ENCODE peak calls at places on chromosomes 13 and 19, in seven cellular contexts. G is ELR; J is NCI-H2029; X is psoas muscle; Y is CD8-positive, alpha-beta memory T cell; L is A172; F is NCI-H69. Z is an unnamed sample.

GRCh38 chr13:33782631-33783030 is 35.3 kb upstream of the RFC3 start:
- DNase-seq in G (no peak), J (no peak), X (no peak), Y (no peak), L (no peak), F (peak), Z (no peak)

GRCh38 chr13:76939215-76939614 is 9.1 kb upstream of the ACOD1 start:
- DNase-seq in G (peak), J (no peak), X (no peak), Y (no peak), L (no peak), F (no peak), Z (no peak)

GRCh38 chr13:97200081-97200942 is 21.8 kb upstream of the MBNL2 start:
- DNase-seq in G (no peak), J (no peak), X (no peak), Y (no peak), L (no peak), F (no peak), Z (no peak)

GRCh38 chr13:109715902-109716301 is 70.5 kb downstream of the IRS2 start:
- DNase-seq in G (peak), J (no peak), X (peak), Y (no peak), L (peak), F (no peak), Z (peak)

GRCh38 chr13:48194392-48194754 is 38.6 kb upstream of the ITM2B start:
- DNase-seq in G (no peak), J (no peak), X (no peak), Y (no peak), L (peak), F (no peak), Z (no peak)

GRCh38 chr19:1373042-1373533 is 10.6 kb upstream of the NDUFS7 start:
- DNase-seq in G (no peak), J (no peak), X (no peak), Y (no peak), L (no peak), F (no peak), Z (no peak)

GRCh38 chr19:35414442-35414841 is 33.6 kb upstream of the FFAR2 start:
- DNase-seq in G (no peak), J (no peak), X (no peak), Y (no peak), L (no peak), F (no peak), Z (no peak)

GRCh38 chr19:33293255-33294057 is 8.9 kb downstream of the CEBPA start:
- DNase-seq in G (peak), J (no peak), X (peak), Y (no peak), L (peak), F (peak), Z (peak)

GRCh38 chr19:1248454-1249297 is at the start of gene MIDN:
- DNase-seq in G (peak), J (peak), X (peak), Y (peak), L (peak), F (peak), Z (peak)

GRCh38 chr19:29491491-29491890 is 34.3 kb upstream of the VSTM2B start:
- DNase-seq in G (no peak), J (no peak), X (no peak), Y (no peak), L (no peak), F (no peak), Z (no peak)

GRCh38 chr19:3365447-3366103 is 808 bp upstream of the NFIC start:
- DNase-seq in G (peak), J (no peak), X (peak), Y (no peak), L (peak), F (peak), Z (peak)

GRCh38 chr13:93225610-93226009 is 997 bp upstream of the GPC6 start:
- DNase-seq in G (no peak), J (no peak), X (no peak), Y (no peak), L (no peak), F (no peak), Z (no peak)

GRCh38 chr13:84844473-84844872 is 954.7 kb downstream of the SLITRK6 start:
- DNase-seq in G (peak), J (no peak), X (no peak), Y (no peak), L (peak), F (peak), Z (peak)

GRCh38 chr13:38590796-38591507 is 95.9 kb upstream of the FREM2 start:
- DNase-seq in G (no peak), J (peak), X (no peak), Y (no peak), L (no peak), F (peak), Z (no peak)

GRCh38 chr13:110320645-110321044 is 13.6 kb downstream of the COL4A2 start:
- DNase-seq in G (no peak), J (no peak), X (no peak), Y (no peak), L (no peak), F (no peak), Z (no peak)

GRCh38 chr19:50496189-50497029 is 14.6 kb downstream of the JOSD2 start:
- DNase-seq in G (no peak), J (no peak), X (peak), Y (no peak), L (peak), F (peak), Z (no peak)

GRCh38 chr13:79724348-79725103 is 243.6 kb downstream of the NDFIP2 start:
- DNase-seq in G (no peak), J (no peak), X (no peak), Y (no peak), L (peak), F (no peak), Z (no peak)

GRCh38 chr13:74574964-74575728 is 440.9 kb upstream of the KLF12 start:
- DNase-seq in G (no peak), J (no peak), X (no peak), Y (no peak), L (no peak), F (no peak), Z (no peak)

GRCh38 chr13:102978168-102978567 is 88.0 kb downstream of the SLC10A2 start:
- DNase-seq in G (no peak), J (no peak), X (no peak), Y (no peak), L (peak), F (no peak), Z (peak)

GRCh38 chr13:72839831-72840426 is 58.0 kb downstream of the PIBF1 start:
- DNase-seq in G (peak), J (no peak), X (peak), Y (no peak), L (peak), F (peak), Z (peak)

Z was measured in H4.